ENCODE peak calls at places on chromosomes 4 and X, in four cellular contexts. J is endothelial cell of umbilical vein, T is dorsolateral prefrontal cortex, O is pancreas. V is an unnamed sample.
A peak's percentile ranks its signal among the peaks of the same experiment; 100 is the strongest.

GRCh38 chrX:48897157-48897620 is 379 bp downstream of the TIMM17B start:
- DNase-seq in J (peak; percentile 76), T (peak; percentile 49), O (peak; percentile 88), V (peak; percentile 14)

GRCh38 chrX:11328134-11328533 is 34.9 kb downstream of the AMELX start:
- DNase-seq in J (no peak), T (no peak), O (no peak), V (no peak)

GRCh38 chr4:108683479-108683878 is 33.1 kb downstream of the OSTC start:
- DNase-seq in J (peak; percentile 51), T (no peak), O (no peak), V (no peak)

GRCh38 chr4:88803600-88804096 is 106.0 kb upstream of the NAP1L5 start:
- DNase-seq in J (peak; percentile 34), O (no peak), T (no peak), V (no peak)

GRCh38 chr4:81137894-81138293 is 77.1 kb downstream of the PRKG2 start:
- DNase-seq in J (no peak), T (no peak), O (no peak), V (no peak)

GRCh38 chrX:12951590-12951965 is 23.3 kb upstream of the TMSB4X start:
- DNase-seq in J (no peak), O (no peak), T (no peak), V (no peak)

GRCh38 chr4:87758278-87758677 is 41.1 kb upstream of the IBSP start:
- DNase-seq in T (no peak), J (no peak), O (no peak), V (no peak)

GRCh38 chr4:170675568-170676262 is 586.0 kb upstream of the AADAT start:
- DNase-seq in J (no peak), T (no peak), O (no peak), V (no peak)

GRCh38 chr4:124868495-124868894 is 156.0 kb upstream of the ANKRD50 start:
- DNase-seq in O (no peak), T (no peak), J (no peak), V (no peak)

GRCh38 chr4:115165503-115165902 is 52.1 kb upstream of the NDST4 start:
- DNase-seq in T (no peak), J (no peak), O (no peak), V (no peak)

GRCh38 chr4:128718793-128719192 is 90.7 kb upstream of the JADE1 start:
- DNase-seq in T (no peak), J (no peak), O (no peak), V (no peak)

GRCh38 chrX:120768681-120769080 is 107.0 kb downstream of the CT47B1 start:
- DNase-seq in T (no peak), O (no peak), J (peak; percentile 77), V (no peak)

GRCh38 chr4:141449927-141450326 is 186.5 kb upstream of the IL15 start:
- DNase-seq in T (no peak), J (no peak), O (no peak), V (no peak)

GRCh38 chr4:37232315-37232714 is 12.2 kb upstream of the NWD2 start:
- DNase-seq in T (no peak), O (no peak), J (no peak), V (no peak)

GRCh38 chr4:41360911-41361830 is 104.4 kb downstream of the UCHL1 start:
- DNase-seq in O (peak; percentile 75), T (peak; percentile 56), J (peak; percentile 50), V (peak; percentile 69)

GRCh38 chr4:4333265-4333706 is 43.2 kb downstream of the ZBTB49 start:
- DNase-seq in O (no peak), T (peak; percentile 36), J (no peak), V (no peak)

GRCh38 chr4:113645771-113646455 is 115.6 kb downstream of the CAMK2D start:
- DNase-seq in O (no peak), T (no peak), J (peak; percentile 89), V (no peak)

GRCh38 chr4:83629945-83630684 is 94.2 kb downstream of the GPAT3 start:
- DNase-seq in T (no peak), J (peak; percentile 92), O (no peak), V (no peak)

GRCh38 chr4:12963291-12963690 is 520.8 kb downstream of the RAB28 start:
- DNase-seq in J (no peak), T (no peak), O (no peak), V (no peak)

GRCh38 chr4:12968345-12968744 is 515.8 kb downstream of the RAB28 start:
- DNase-seq in T (no peak), O (no peak), J (no peak), V (no peak)

GRCh38 chr4:12966741-12967140 is 517.4 kb downstream of the RAB28 start:
- DNase-seq in O (no peak), J (no peak), T (no peak), V (no peak)

GRCh38 chr4:12963912-12964311 is 520.2 kb downstream of the RAB28 start:
- DNase-seq in O (no peak), T (no peak), J (no peak), V (no peak)

DNA sequence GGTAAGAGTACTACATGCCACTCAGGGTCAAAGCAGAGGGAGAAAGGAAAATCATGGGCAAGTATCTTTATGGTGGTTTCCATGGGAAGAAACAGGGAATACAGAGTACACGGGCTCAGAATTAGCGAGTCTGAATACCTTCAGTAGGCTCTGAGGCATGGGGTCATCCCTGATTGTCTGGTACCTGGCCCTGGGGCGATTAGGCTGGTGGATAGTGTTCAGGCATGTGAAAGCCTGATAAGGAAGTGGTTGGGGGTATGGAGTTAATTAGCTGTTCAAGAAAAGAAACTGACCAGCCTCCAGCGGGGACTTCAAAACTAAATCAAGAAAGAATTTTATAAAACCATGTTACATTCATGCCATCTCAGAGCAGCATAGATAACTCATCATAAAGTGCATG is 518.8 kb downstream of the RAB28 start:
- DNase-seq in J (no peak), O (no peak), T (no peak), V (no peak)
- H3K27ac ChIP-seq in J (no peak overlapping the region), O (no peak overlapping the region), T (no peak overlapping the region), V (no peak overlapping the region)

GRCh38 chr4:152509595-152510209 is 26.2 kb downstream of the FBXW7 start:
- DNase-seq in T (no peak), O (no peak), J (no peak), V (no peak)

GRCh38 chr4:152510349-152511147 is 25.3 kb downstream of the FBXW7 start:
- DNase-seq in T (no peak), O (no peak), J (no peak), V (no peak)

GRCh38 chr4:152513078-152513477 is 22.8 kb downstream of the FBXW7 start:
- DNase-seq in T (no peak), J (no peak), O (no peak), V (no peak)

GRCh38 chr4:152514356-152514755 is 21.5 kb downstream of the FBXW7 start:
- DNase-seq in T (no peak), O (no peak), J (no peak), V (no peak)

GRCh38 chr4:152512483-152512882 is 23.4 kb downstream of the FBXW7 start:
- DNase-seq in T (no peak), J (peak; percentile 76), O (no peak), V (no peak)
- H3K27ac ChIP-seq in T (no peak overlapping the region), J (peak overlapping the region; percentile 68), O (no peak overlapping the region), V (no peak overlapping the region)

GRCh38 chrX:150898343-150899190 is at the start of gene CD99L2:
- DNase-seq in J (peak; percentile 80), T (peak; percentile 72), O (peak; percentile 95), V (peak; percentile 87)
- H3K27ac ChIP-seq in J (peak within 1 kb of the TSS; percentile 45), T (peak within 1 kb of the TSS; percentile 85), O (peak within 1 kb of the TSS; percentile 62), V (peak within 1 kb of the TSS; percentile 58)

GRCh38 chr4:40261246-40262078 is 64.6 kb downstream of the RHOH start:
- DNase-seq in J (no peak), T (no peak), O (no peak), V (no peak)
- H3K27ac ChIP-seq in J (no peak overlapping the region), T (no peak overlapping the region), O (no peak overlapping the region), V (no peak overlapping the region)

GRCh38 chr4:2963185-2964076 is at the start of the genes GRK4 and NOP14:
- DNase-seq in T (peak; percentile 96), O (peak; percentile 99), J (peak; percentile 98), V (peak; percentile 97)

GRCh38 chr4:2961411-2962098 is 1.7 kb downstream of the NOP14 start:
- DNase-seq in J (no peak), T (no peak), O (no peak), V (no peak)

GRCh38 chr4:2962614-2963184 is 507 bp downstream of the NOP14 start:
- DNase-seq in J (peak; percentile 71), T (no peak), O (no peak), V (no peak)

GRCh38 chr4:2964077-2964471 is 703 bp downstream of the GRK4 start:
- DNase-seq in J (peak; percentile 28), O (no peak), T (no peak), V (no peak)

GRCh38 chr4:2962099-2962455 is 1.1 kb downstream of the NOP14 start:
- DNase-seq in J (peak; percentile 21), O (no peak), T (no peak), V (no peak)
- H3K27ac ChIP-seq in J (no peak overlapping the region), O (peak overlapping the region; percentile 78), T (no peak overlapping the region), V (no peak overlapping the region)

GRCh38 chr4:98921292-98921691 is 7.6 kb downstream of the EIF4E start:
- DNase-seq in O (no peak), T (no peak), J (no peak), V (no peak)
- H3K27ac ChIP-seq in O (no peak overlapping the region), T (no peak overlapping the region), J (no peak overlapping the region), V (no peak overlapping the region)

DNA sequence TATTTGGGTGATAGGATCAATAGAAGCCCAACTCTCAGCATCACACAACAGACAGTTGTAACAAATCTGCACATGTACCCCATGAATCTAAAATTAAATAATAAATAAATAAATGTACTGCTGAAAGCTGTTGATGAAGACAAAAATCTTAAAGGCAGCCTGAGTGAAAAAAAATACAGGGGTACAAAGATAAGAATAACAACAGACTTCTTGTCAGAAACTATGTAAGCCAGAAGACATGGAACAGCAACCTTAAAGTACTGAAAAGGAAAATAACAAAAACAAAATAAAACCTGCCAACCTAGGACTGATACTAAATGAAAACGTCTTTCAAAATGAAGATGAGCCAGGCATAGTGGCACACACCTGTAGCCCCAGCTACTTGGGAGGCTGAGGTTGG is 25.0 kb upstream of the PDLIM5 start:
- DNase-seq in T (no peak), J (peak; percentile 42), O (no peak), V (no peak)
- H3K27ac ChIP-seq in T (no peak overlapping the region), J (no peak overlapping the region), O (no peak overlapping the region), V (no peak overlapping the region)

GRCh38 chr4:183962413-183962812 is 57.3 kb downstream of the STOX2 start:
- DNase-seq in T (no peak), J (no peak), O (no peak), V (no peak)

GRCh38 chr4:183959349-183959748 is 54.2 kb downstream of the STOX2 start:
- DNase-seq in O (no peak), J (no peak), T (no peak), V (no peak)

GRCh38 chr4:183960021-183960420 is 54.9 kb downstream of the STOX2 start:
- DNase-seq in O (peak; percentile 56), J (no peak), T (peak; percentile 98), V (peak; percentile 78)

GRCh38 chr4:183960912-183961569 is 55.9 kb downstream of the STOX2 start:
- DNase-seq in J (no peak), T (no peak), O (no peak), V (no peak)

GRCh38 chr4:183961772-183962171 is 56.7 kb downstream of the STOX2 start:
- DNase-seq in O (no peak), J (no peak), T (no peak), V (no peak)
- H3K27ac ChIP-seq in O (no peak overlapping the region), J (no peak overlapping the region), T (peak overlapping the region; percentile 89), V (peak overlapping the region; percentile 93)